ENCODE peak calls at places on chromosomes 5 and 9, in four cellular contexts. D, R, T and A are unnamed samples.

GRCh38 chr5:54463696-54464095 is 8.2 kb downstream of the HSPB3 start:
- DNase-seq in D (no peak), R (no peak), T (no peak), A (no peak)

GRCh38 chr9:135239769-135240141 is 152.3 kb downstream of the OLFM1 start:
- DNase-seq in D (no peak), R (no peak), T (no peak), A (no peak)

GRCh38 chr5:139901971-139902370 is 106.4 kb downstream of the PSD2 start:
- DNase-seq in D (no peak), R (no peak), T (no peak), A (no peak)

GRCh38 chr5:78889759-78890158 is 95.4 kb downstream of the ARSB start:
- DNase-seq in D (no peak), R (peak), T (no peak), A (no peak)

GRCh38 chr5:61631438-61631941 is 299.4 kb downstream of the ZSWIM6 start:
- DNase-seq in D (peak), R (peak), T (peak), A (no peak)

GRCh38 chr9:87685431-87685830 is 40.5 kb upstream of the CTSL start:
- DNase-seq in D (no peak), R (no peak), T (no peak), A (no peak)

GRCh38 chr5:180804129-180804601 is 1.6 kb upstream of the MGAT1 start:
- DNase-seq in D (no peak), R (no peak), T (no peak), A (no peak)

GRCh38 chr9:129500166-129500862 is 120.6 kb downstream of the C9orf50 start:
- DNase-seq in D (peak), R (no peak), T (peak), A (no peak)

GRCh38 chr5:88677943-88678779 is 204.8 kb downstream of the MEF2C start:
- DNase-seq in D (peak), R (no peak), T (no peak), A (no peak)

GRCh38 chr9:96719538-96720315 is 58.2 kb downstream of the ZNF510 start:
- DNase-seq in D (no peak), R (no peak), T (no peak), A (no peak)

GRCh38 chr5:116378007-116378831 is 196.4 kb downstream of the SEMA6A start:
- DNase-seq in D (no peak), R (no peak), T (no peak), A (no peak)

GRCh38 chr5:77223653-77224052 is 13.2 kb downstream of the PDE8B start:
- DNase-seq in D (no peak), R (no peak), T (no peak), A (no peak)

GRCh38 chr5:77222722-77223121 is 12.2 kb downstream of the PDE8B start:
- DNase-seq in D (no peak), R (no peak), T (no peak), A (no peak)

GRCh38 chr5:77213601-77214000 is 3.1 kb downstream of the PDE8B start:
- DNase-seq in D (no peak), R (no peak), T (no peak), A (no peak)

GRCh38 chr5:77214151-77214550 is 3.7 kb downstream of the PDE8B start:
- DNase-seq in D (no peak), R (no peak), T (no peak), A (no peak)

DNA sequence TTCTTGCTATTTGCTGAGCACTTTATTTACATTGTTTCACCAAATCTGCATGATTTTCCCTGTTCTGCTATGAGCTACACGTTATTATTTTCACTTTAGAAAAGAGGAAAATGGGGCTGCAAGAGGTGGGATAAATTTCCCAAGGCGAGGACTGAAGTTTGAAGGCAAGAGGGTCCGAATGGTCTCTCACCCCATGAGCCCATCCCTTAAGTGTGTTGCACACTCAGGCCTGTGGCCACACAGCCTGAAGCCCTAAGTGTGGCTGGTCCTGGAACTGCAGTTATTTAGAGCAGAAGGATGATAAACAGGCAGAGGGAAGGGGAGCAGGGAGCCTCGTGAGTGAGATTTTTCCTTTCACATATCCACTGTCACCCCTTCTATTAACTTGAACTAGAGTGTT is 7.8 kb downstream of the PDE8B start:
- DNase-seq in D (peak), R (no peak), T (peak), A (no peak)
- TF ChIP-seq CTCF in D (peak), R (peak), T (peak), A (peak)

DNA sequence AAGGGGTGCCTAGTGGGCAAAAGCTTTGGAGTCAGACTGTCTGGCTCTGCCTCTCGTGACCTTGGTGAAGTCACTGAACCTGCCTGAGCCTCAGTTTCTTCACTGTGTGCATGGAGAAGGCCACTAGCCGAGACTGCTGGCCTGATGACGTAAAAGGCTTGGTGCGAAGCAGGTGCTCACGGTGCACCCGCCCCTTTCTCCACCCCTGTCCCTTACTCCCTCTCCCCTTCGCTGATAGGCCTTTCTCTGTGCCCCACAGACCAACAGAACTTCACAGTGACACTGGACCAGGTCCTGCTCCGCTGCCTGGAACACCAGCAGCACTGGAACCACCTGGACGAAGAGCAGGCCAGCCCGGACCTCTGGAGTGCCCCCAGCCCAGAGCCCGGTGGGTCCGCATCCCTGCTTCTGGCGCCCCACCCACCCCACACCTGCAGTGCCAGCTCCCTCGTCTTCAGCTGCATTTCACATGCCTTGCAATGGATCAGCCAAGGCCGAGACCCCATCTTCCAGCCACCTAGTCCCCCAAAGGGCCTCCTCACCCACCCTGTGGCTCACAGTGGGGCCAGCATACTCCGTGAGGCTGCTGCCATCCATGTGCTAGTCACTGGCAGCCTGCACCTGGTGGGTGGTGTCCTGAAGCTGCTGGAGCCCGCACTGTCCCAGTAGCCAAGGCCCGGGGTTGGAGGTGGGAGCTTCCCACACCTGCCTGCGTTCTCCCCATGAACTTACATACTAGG is 10.4 kb downstream of the FPGS start:
- DNase-seq in D (no peak), R (no peak), T (no peak), A (no peak)
- TF ChIP-seq CTCF in D (no peak), R (no peak), T (no peak), A (no peak)

GRCh38 chr5:160278356-160278755 is 34.0 kb downstream of the CCNJL start:
- DNase-seq in D (peak), R (no peak), T (no peak), A (no peak)
- TF ChIP-seq CTCF in D (peak), R (no peak), T (no peak), A (no peak)

GRCh38 chr9:136536721-136537241 is 9.1 kb downstream of the NOTCH1 start:
- DNase-seq in D (no peak), R (no peak), T (no peak), A (no peak)
- TF ChIP-seq CTCF in D (peak), R (no peak), T (no peak), A (no peak)

GRCh38 chr9:69546265-69546664 is 125.9 kb downstream of the APBA1 start:
- DNase-seq in D (peak), R (peak), T (peak), A (no peak)
- TF ChIP-seq CTCF in D (peak), R (peak), T (peak), A (peak)

GRCh38 chr5:175337680-175338079 is 106.3 kb downstream of the DRD1 start:
- DNase-seq in D (no peak), R (no peak), T (no peak), A (no peak)
- TF ChIP-seq CTCF in D (no peak), R (no peak), T (no peak), A (no peak)

GRCh38 chr9:121271368-121272351 is 3.7 kb downstream of the GSN start:
- DNase-seq in D (no peak), R (peak), T (peak), A (no peak)
- TF ChIP-seq CTCF in D (no peak), R (no peak), T (no peak), A (no peak)

GRCh38 chr5:92676839-92677197 is 904.2 kb downstream of the NR2F1-AS1 start:
- DNase-seq in D (no peak), R (no peak), T (no peak), A (no peak)

GRCh38 chr5:92674322-92674721 is 906.7 kb downstream of the NR2F1-AS1 start:
- DNase-seq in D (peak), R (no peak), T (no peak), A (no peak)

GRCh38 chr5:92676120-92676838 is 904.7 kb downstream of the NR2F1-AS1 start:
- DNase-seq in D (peak), R (no peak), T (no peak), A (no peak)

DNA sequence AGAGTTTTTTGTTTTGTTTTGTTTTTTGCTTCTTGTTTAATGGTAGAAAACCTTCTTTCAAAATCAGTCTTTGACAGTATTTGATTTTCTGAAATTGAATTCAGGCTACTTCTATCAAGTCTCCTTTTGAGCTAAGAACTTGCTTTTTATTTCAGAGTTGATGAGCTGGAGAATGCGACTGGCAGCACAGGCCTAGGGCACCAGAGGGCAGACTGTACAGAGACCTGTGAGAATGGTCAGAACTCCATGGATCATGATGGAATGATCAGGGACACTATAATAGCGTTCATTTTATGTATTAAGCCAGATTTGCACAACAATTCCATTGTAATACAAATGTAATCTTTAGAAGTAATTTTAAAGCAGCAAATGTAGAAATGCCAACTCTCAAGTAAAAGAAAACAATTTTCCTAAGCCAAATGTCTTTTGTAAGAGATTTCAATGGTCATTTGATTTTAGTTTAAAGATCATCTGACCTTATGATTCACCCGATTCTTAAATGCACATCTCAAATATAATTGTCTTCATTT is 902.4 kb downstream of the NR2F1-AS1 start:
- DNase-seq in D (peak), R (no peak), T (no peak), A (no peak)
- TF ChIP-seq CTCF in D (peak), R (peak), T (peak), A (peak)

DNA sequence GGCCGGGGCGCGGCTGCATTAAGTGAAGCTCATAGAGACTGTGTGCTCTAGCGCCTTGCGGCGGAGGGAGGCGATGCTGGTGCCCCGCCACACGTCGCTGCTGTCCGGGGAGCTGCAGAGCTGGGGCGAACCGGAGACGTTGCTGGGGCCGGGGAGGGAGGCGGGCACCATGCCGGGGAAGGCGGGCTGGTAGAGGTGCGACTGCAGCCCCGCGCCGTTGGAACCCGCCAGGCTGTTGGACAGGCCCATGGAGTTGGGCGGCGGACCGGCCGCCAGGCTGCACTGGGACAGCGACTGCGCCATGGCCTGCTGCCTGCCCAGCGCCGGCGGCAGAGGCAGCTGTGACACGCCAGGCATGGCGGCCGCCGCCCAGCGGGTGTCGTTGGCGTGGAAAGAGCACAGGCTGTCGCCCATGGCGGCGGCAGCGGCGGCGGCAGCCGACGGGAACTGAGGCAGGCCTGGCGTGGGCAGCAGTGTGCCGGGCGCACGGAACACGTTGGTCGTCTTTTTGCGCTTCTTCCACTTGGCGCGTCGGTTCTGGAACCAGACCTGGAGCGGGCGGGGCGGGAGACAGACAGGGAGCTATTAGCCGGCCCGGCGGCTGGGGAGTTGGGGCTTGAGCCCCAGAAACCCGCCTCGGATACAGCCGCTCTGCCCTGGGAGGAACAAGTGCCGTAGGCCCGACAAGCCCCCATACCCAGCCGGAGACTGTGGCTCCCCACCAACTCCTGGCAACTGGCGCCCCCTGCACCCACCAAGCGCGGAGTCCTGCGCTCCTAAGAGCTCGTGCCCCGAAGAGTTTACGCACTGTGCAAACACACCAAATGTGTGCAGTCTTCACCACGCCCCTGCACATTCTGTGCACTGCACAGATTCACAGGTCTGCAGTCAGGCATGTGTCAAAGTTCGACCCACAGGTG is 8.0 kb downstream of the OTP start:
- DNase-seq in D (peak), R (peak), T (peak), A (no peak)
- TF ChIP-seq CTCF in D (peak), R (no peak), T (peak), A (no peak)

DNA sequence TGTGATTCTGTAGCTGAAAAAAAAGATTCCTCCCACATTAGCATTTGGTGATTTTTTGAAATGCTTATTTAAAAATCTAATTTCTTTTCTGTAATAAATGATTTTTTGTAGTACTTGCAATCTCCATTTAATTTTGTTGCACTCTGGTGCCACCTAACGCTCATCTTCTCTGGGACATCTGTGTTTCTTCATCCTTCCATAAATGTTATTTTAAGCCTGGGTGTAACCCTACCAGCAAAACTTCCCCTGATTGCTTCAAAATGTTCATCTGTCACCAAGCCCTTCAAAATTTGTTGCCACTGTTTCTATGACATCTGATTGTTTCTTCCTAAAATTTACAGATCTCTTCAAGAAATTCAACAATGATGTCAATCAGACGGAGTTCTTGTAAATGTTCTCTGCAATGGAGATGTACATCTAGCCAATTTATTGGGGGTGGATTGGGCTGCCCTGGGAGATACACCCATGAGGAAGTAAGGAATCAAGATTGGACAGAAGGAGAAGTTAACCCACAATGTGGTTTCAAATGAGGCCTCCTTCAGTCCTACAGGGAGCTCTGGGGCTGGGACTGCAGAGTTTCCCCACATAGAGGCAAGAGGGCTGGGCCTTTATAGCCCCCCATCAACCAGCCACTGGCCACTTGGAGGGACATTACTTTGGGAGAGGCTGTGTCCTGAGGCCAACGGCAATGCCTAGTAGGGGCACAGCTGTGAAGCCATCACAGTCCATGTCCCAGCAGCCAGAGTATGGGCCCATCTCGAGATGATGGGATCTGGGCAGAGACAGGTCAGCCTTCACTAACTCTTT is 23.3 kb downstream of the MCTP1 start:
- DNase-seq in D (no peak), R (peak), T (peak), A (peak)
- TF ChIP-seq CTCF in D (peak), R (peak), T (peak), A (peak)